ENCODE peak calls at places on chromosomes 2 and 18, in seven cellular contexts. J is fibroblast of pulmonary artery, F is colonic mucosa, N is LNCaP clone FGC, D is AG10803, E is right atrium auricular region, Z is PC-3. H is an unnamed sample.

GRCh38 chr2:6986251-6986893 is 69.2 kb downstream of the RNF144A start:
- DNase-seq in J (peak; percentile 52), F (no peak), N (no peak), D (no peak), E (no peak), Z (peak; percentile 12), H (no peak)

GRCh38 chr2:227597993-227598392 is 700 bp upstream of the SCYGR2 start:
- DNase-seq in J (no peak), F (no peak), N (no peak), D (no peak), E (no peak), Z (peak; percentile 42), H (no peak)

GRCh38 chr2:119112230-119112629 is 46.3 kb downstream of the C1QL2 start:
- DNase-seq in J (no peak), F (no peak), N (no peak), D (no peak), E (peak; percentile 18), Z (no peak), H (no peak)

GRCh38 chr18:42112657-42113420 is 157.8 kb downstream of the PIK3C3 start:
- DNase-seq in J (peak; percentile 7), F (no peak), N (no peak), D (peak; percentile 25), E (no peak), Z (peak; percentile 14), H (peak; percentile 8)

GRCh38 chr2:239966029-239966847 is 58.9 kb downstream of the NDUFA10 start:
- DNase-seq in J (no peak), F (no peak), N (no peak), D (peak; percentile 4), E (peak; percentile 68), Z (no peak), H (no peak)

GRCh38 chr2:48424866-48425265 is 105.1 kb upstream of the STON1 start:
- DNase-seq in J (no peak), F (no peak), N (no peak), D (no peak), E (no peak), Z (no peak), H (no peak)

GRCh38 chr2:138630164-138630563 is 128.6 kb downstream of the SPOPL start:
- DNase-seq in J (no peak), F (no peak), N (no peak), D (no peak), E (no peak), Z (no peak), H (no peak)

GRCh38 chr2:14587119-14587518 is 45.4 kb upstream of the LRATD1 start:
- DNase-seq in J (no peak), F (no peak), N (no peak), D (peak; percentile 48), E (no peak), Z (peak; percentile 57), H (no peak)

GRCh38 chr2:205946226-205946625 is 139.7 kb downstream of the INO80D start:
- DNase-seq in J (no peak), F (no peak), N (no peak), D (no peak), E (no peak), Z (no peak), H (no peak)

GRCh38 chr2:71220743-71221142 is 6.2 kb downstream of the PAIP2B start:
- DNase-seq in J (no peak), F (no peak), N (no peak), D (no peak), E (no peak), Z (no peak), H (no peak)

GRCh38 chr2:28343971-28344715 is 48.5 kb upstream of the FOSL2 start:
- DNase-seq in J (no peak), F (no peak), N (no peak), D (no peak), E (no peak), Z (no peak), H (no peak)

GRCh38 chr18:62325806-62326645 is 916 bp downstream of the TNFRSF11A start:
- DNase-seq in J (peak; percentile 16), F (no peak), N (no peak), D (peak; percentile 1), E (no peak), Z (peak; percentile 40), H (no peak)

GRCh38 chr2:143725425-143725824 is 596.2 kb downstream of the ARHGAP15 start:
- DNase-seq in J (no peak), F (no peak), N (no peak), D (no peak), E (no peak), Z (peak; percentile 49), H (no peak)

GRCh38 chr2:30225131-30225762 is 6.1 kb upstream of the LBH start:
- DNase-seq in J (peak; percentile 76), F (no peak), N (no peak), D (peak; percentile 83), E (no peak), Z (no peak), H (no peak)

GRCh38 chr18:57859314-57859713 is 56.2 kb upstream of the ATP8B1 start:
- DNase-seq in J (peak; percentile 51), F (peak; percentile 43), N (no peak), D (no peak), E (no peak), Z (peak; percentile 45), H (no peak)

GRCh38 chr18:12597775-12598174 is 60.1 kb downstream of the SPIRE1 start:
- DNase-seq in J (peak; percentile 88), F (no peak), N (no peak), D (peak; percentile 94), E (no peak), Z (peak; percentile 86), H (peak; percentile 32)

GRCh38 chr2:3493610-3493997 is 25.7 kb downstream of the ADI1 start:
- DNase-seq in J (peak; percentile 87), F (peak; percentile 38), N (no peak), D (peak; percentile 11), E (peak; percentile 59), Z (no peak), H (no peak)

GRCh38 chr18:42854558-42854957 is 260.9 kb downstream of the RIT2 start:
- DNase-seq in J (no peak), F (no peak), N (no peak), D (no peak), E (no peak), Z (no peak), H (no peak)

GRCh38 chr2:85843543-85843942 is 45.2 kb downstream of the ST3GAL5 start:
- DNase-seq in J (no peak), F (peak; percentile 56), N (no peak), D (no peak), E (peak; percentile 26), Z (peak; percentile 63), H (no peak)

GRCh38 chr18:24543408-24544140 is 83.1 kb downstream of the HRH4 start:
- DNase-seq in J (no peak), F (no peak), N (no peak), D (no peak), E (no peak), Z (no peak), H (no peak)

GRCh38 chr2:191942114-191943103 is 95.5 kb upstream of the CAVIN2 start:
- DNase-seq in J (no peak), F (no peak), N (no peak), D (no peak), E (no peak), Z (no peak), H (no peak)

GRCh38 chr2:96489261-96489660 is 15.9 kb downstream of the NEURL3 start:
- DNase-seq in J (no peak), F (no peak), N (no peak), D (no peak), E (no peak), Z (no peak), H (no peak)

GRCh38 chr2:96489673-96490072 is 15.5 kb downstream of the NEURL3 start:
- DNase-seq in J (no peak), F (no peak), N (no peak), D (no peak), E (no peak), Z (no peak), H (no peak)

GRCh38 chr2:96484096-96484495 is 21.1 kb downstream of the NEURL3 start:
- DNase-seq in J (no peak), F (no peak), N (no peak), D (no peak), E (no peak), Z (no peak), H (no peak)

GRCh38 chr2:96485751-96486643 is 19.2 kb downstream of the NEURL3 start:
- DNase-seq in J (peak; percentile 88), F (peak; percentile 72), N (no peak), D (peak; percentile 76), E (peak; percentile 76), Z (no peak), H (peak; percentile 73)

DNA sequence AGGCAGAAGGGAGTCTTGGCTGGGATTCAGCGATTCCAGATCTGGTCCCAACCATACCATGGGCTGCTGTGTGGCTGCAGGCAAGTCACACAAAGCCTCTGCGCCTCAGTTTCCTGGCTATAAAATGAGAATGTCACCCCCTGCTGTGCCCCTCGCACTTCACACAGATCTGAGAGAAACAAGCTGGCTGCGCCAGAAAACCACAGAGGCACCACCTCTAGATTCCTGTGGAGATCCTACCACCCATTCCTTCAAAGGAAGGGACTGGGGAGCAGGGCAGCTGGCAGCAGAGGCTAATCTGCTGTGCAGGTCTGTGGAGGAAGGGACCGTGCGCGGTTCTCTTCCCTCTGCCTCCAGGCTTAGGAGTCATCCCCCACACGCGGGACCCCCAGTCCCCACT is 19.8 kb downstream of the NEURL3 start:
- DNase-seq in J (no peak), F (no peak), N (no peak), D (no peak), E (no peak), Z (no peak), H (no peak)
- H3K4me3 ChIP-seq in J (no peak overlapping the region), F (peak overlapping the region; percentile 39), N (no peak overlapping the region), D (no peak overlapping the region), E (no peak overlapping the region), Z (no peak overlapping the region), H (no peak overlapping the region)

GRCh38 chr18:35770360-35770759 is 188.8 kb downstream of the GALNT1 start:
- DNase-seq in J (no peak), F (no peak), N (no peak), D (no peak), E (no peak), Z (peak; percentile 26), H (no peak)
- TF ChIP-seq CTCF in J (no peak), F (no peak), N (no peak), D (no peak), E (no peak), Z (no peak), H (no peak)

DNA sequence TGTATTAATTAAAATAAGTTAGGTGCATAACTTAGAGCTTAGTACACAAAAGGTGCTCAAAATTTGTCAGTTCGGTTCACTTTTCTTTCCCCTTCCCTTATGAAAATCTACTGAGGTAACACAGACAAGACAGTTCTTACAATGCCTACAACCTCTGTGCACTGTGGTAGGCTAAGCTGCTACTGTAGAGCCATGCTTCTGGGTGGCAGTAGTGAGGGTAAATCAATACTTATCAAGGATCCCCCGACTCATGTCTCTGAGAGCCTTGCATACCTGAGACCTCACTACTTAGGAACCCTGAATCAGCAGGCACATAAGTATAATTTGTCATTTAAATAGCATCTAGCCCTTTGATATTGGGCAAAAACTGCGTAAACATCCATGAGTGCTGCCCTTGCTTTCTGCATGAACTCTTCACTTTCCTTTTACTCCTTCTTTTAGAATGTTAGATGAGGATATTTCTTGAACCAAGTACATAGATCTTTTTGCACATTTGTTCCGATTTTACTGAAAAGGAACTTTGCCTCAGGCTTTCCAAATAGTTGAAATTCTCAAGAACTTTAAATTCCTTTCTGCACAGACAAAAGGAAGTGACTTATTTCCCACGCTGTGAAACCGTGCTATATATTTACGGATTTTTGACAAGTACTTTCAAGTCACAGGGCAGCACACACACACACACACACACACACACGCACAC is 234.4 kb downstream of the TRIB2 start:
- DNase-seq in J (peak; percentile 80), F (no peak), N (no peak), D (peak; percentile 91), E (no peak), Z (peak; percentile 67), H (peak; percentile 31)
- H3K4me3 ChIP-seq in J (no peak overlapping the region), F (no peak overlapping the region), N (no peak overlapping the region), D (no peak overlapping the region), E (no peak overlapping the region), Z (no peak overlapping the region), H (no peak overlapping the region)

GRCh38 chr2:165164201-165164600 is 39.6 kb downstream of the SCN3A start:
- DNase-seq in J (peak; percentile 10), F (no peak), N (no peak), D (no peak), E (no peak), Z (peak; percentile 61), H (peak; percentile 23)
- TF ChIP-seq CTCF in J (no peak), F (no peak), N (no peak), D (no peak), E (no peak), Z (no peak), H (no peak)

H was measured in astrocyte of the cerebellum.